ENCODE peak calls at places on chromosomes 3 and 15, in seven cellular contexts. D is A549, H is fibroblast of lung, M is IMR-90, F is cardiac fibroblast, P is foreskin fibroblast, J is skeletal muscle cell. L is an unnamed sample.
A peak's percentile ranks its signal among the peaks of the same experiment; 100 is the strongest.

GRCh38 chr3:194261581-194262063 is 89.5 kb downstream of the CPN2 start:
- DNase-seq in J (no peak), D (no peak), P (no peak), H (no peak), M (no peak), F (no peak), L (no peak)

GRCh38 chr3:130473416-130473815 is 43.6 kb upstream of the COL6A6 start:
- DNase-seq in P (peak; percentile 6), M (no peak), J (no peak), D (no peak), F (no peak), H (no peak), L (peak; percentile 23)

GRCh38 chr3:101779808-101780366 is 876 bp downstream of the NXPE3 start:
- DNase-seq in J (no peak), D (no peak), M (no peak), H (peak; percentile 11), F (peak; percentile 7), P (peak; percentile 25), L (no peak)

GRCh38 chr15:89751748-89752147 is 699 bp upstream of the MESP1 start:
- DNase-seq in P (no peak), M (no peak), F (no peak), J (no peak), D (no peak), H (no peak), L (no peak)

GRCh38 chr3:195238626-195239118 is 32.3 kb downstream of the XXYLT1 start:
- DNase-seq in M (peak; percentile 50), J (peak; percentile 66), P (peak; percentile 77), F (peak; percentile 46), D (no peak), H (peak; percentile 69), L (no peak)

GRCh38 chr3:126008219-126008618 is 39.2 kb downstream of the ROPN1B start:
- DNase-seq in M (no peak), H (no peak), J (no peak), F (no peak), P (no peak), D (no peak), L (no peak)

GRCh38 chr3:40800343-40800742 is 275.6 kb downstream of the ZNF621 start:
- DNase-seq in P (peak; percentile 10), J (peak; percentile 87), F (peak; percentile 97), H (peak; percentile 56), M (peak; percentile 15), D (peak; percentile 9), L (peak; percentile 99)

GRCh38 chr15:93028632-93029612 is 60.1 kb downstream of the RGMA start:
- DNase-seq in H (peak; percentile 98), P (peak; percentile 94), D (no peak), M (peak; percentile 91), J (peak; percentile 81), F (peak; percentile 98), L (peak; percentile 32)

GRCh38 chr15:84023636-84024035 is 211.9 kb upstream of the GOLGA6L4 start:
- DNase-seq in H (peak; percentile 63), M (peak; percentile 45), F (peak; percentile 64), D (peak; percentile 29), J (no peak), P (peak; percentile 37), L (no peak)

GRCh38 chr3:184633185-184633584 is 71.6 kb downstream of the EPHB3 start:
- DNase-seq in H (no peak), P (no peak), M (no peak), J (no peak), F (no peak), D (no peak), L (no peak)

GRCh38 chr3:149179225-149179624 is 42.4 kb downstream of the CP start:
- DNase-seq in P (peak; percentile 78), J (peak; percentile 15), F (peak; percentile 84), H (peak; percentile 48), M (peak; percentile 78), D (no peak), L (peak; percentile 33)

GRCh38 chr3:133663569-133664313 is 2.0 kb upstream of the TOPBP1 start:
- DNase-seq in M (peak; percentile 55), P (peak; percentile 56), D (peak; percentile 61), J (peak; percentile 10), H (peak; percentile 56), F (peak; percentile 70), L (no peak)

GRCh38 chr3:69474186-69474585 is 88.3 kb upstream of the FRMD4B start:
- DNase-seq in F (no peak), J (no peak), P (no peak), D (no peak), H (no peak), M (no peak), L (no peak)

GRCh38 chr3:127422663-127423375 is 135.0 kb upstream of the PRR20G start:
- DNase-seq in P (no peak), M (no peak), D (no peak), H (no peak), J (no peak), F (no peak), L (no peak)

GRCh38 chr3:141368062-141368924 is at the start of gene ZBTB38:
- DNase-seq in H (peak; percentile 96), J (peak; percentile 96), D (peak; percentile 95), F (peak; percentile 99), P (peak; percentile 98), M (peak; percentile 97), L (peak; percentile 69)

GRCh38 chr3:138051946-138052802 is 42.2 kb downstream of the CLDN18 start:
- DNase-seq in F (peak; percentile 71), D (peak; percentile 7), J (no peak), P (peak; percentile 84), H (peak; percentile 60), M (peak; percentile 62), L (no peak)

GRCh38 chr15:40511472-40512133 is 40.8 kb downstream of the CHST14 start:
- DNase-seq in D (peak; percentile 53), P (peak; percentile 76), J (no peak), H (peak; percentile 50), F (peak; percentile 38), M (no peak), L (no peak)

GRCh38 chr15:40510201-40510600 is 39.4 kb downstream of the CHST14 start:
- DNase-seq in M (no peak), F (no peak), H (no peak), D (no peak), J (no peak), P (no peak), L (no peak)

GRCh38 chr15:40511093-40511471 is 40.3 kb downstream of the CHST14 start:
- DNase-seq in M (no peak), J (no peak), D (no peak), F (no peak), P (no peak), H (no peak), L (no peak)

GRCh38 chr15:40508216-40508615 is 37.4 kb downstream of the CHST14 start:
- DNase-seq in F (no peak), H (no peak), J (no peak), D (no peak), M (no peak), P (no peak), L (no peak)

GRCh38 chr15:40506964-40507571 is 36.3 kb downstream of the CHST14 start:
- DNase-seq in M (peak; percentile 64), J (peak; percentile 28), H (peak; percentile 72), P (peak; percentile 89), D (peak; percentile 79), F (peak; percentile 72), L (no peak)
- H3K4me3 ChIP-seq in M (peak overlapping the region; percentile 26), J (peak overlapping the region; percentile 33), H (no peak overlapping the region), P (peak overlapping the region; percentile 20), D (peak overlapping the region; percentile 14), F (peak overlapping the region; percentile 28), L (peak overlapping the region; percentile 4)

DNA sequence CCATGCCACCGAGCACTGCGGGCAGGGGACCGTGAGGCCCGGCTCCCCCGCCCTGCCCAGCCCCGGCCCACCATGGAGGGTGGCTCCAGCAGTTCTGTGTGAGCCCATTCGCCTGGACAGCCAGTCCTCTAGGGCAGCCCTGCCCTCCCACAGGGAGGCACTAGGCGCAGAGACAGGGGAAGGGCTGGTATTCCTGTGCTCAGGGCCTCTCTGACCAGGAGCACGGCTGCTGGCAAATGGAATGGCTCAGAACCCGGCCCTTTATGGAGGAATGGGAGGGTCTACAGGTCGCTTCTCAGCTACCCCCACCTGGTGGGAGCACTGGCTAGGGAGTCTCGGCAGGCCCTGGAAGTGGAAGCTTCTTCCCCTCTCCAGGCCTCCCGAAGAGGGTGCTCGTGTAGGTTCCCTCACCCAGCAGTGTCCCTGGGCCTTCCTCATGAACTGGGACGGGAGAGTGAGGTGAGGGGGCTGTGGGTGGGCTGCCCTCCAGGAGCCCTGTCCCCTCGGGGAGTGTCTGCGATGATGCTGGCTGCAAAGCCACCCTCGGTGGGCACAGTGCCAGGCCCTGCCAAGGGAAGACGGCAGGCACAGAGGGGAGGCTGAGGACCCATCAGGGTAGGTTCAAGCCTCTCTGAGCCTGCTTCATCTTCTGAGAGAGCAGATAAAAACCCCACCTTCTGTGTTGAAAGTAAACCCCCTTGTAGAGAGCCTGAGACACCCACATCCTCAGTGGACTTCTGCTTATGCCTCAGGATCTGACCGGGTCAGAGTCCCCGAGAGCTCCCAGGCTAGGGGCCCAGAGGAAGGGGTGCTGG is 1.5 kb downstream of the MELTF start:
- DNase-seq in H (no peak), P (no peak), J (no peak), D (no peak), F (no peak), M (no peak), L (no peak)
- H3K4me3 ChIP-seq in H (no peak overlapping the region), P (no peak overlapping the region), J (no peak overlapping the region), D (peak overlapping the region; percentile 100), F (peak overlapping the region; percentile 64), M (no peak overlapping the region), L (no peak overlapping the region)

DNA sequence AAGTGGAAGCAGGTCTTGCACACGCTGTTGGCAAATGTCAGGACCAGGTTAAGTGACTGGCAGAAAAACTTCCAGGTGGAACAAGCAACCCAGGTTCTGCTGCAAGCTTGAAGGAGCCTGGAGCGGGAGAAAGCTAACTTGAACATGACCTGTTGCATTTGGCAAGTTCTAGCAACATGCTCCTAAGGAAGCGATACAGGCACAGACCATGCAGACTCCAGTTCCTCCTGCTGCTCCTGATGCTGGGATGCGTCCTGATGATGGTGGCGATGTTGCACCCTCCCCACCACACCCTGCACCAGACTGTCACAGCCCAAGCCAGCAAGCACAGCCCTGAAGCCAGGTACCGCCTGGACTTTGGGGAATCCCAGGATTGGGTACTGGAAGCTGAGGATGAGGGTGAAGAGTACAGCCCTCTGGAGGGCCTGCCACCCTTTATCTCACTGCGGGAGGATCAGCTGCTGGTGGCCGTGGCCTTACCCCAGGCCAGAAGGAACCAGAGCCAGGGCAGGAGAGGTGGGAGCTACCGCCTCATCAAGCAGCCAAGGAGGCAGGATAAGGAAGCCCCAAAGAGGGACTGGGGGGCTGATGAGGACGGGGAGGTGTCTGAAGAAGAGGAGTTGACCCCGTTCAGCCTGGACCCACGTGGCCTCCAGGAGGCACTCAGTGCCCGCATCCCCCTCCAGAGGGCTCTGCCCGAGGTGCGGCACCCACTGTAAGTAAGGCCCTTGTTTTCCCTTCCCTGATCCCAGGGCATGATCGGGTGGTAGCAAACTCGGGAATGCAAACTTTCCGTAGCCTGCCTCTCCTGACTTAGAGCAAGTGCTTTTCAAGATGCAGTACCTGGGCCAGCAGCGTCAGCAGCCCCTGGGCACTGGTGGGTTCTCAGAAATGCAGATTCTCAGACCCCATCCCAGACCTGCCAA is 759 bp downstream of the GALNT15 start:
- DNase-seq in P (no peak), H (no peak), M (no peak), J (no peak), F (no peak), D (no peak), L (no peak)
- H3K4me3 ChIP-seq in P (peak overlapping the region; percentile 38), H (no peak overlapping the region), M (peak overlapping the region; percentile 76), J (peak overlapping the region; percentile 40), F (peak overlapping the region; percentile 27), D (no peak overlapping the region), L (no peak overlapping the region)

DNA sequence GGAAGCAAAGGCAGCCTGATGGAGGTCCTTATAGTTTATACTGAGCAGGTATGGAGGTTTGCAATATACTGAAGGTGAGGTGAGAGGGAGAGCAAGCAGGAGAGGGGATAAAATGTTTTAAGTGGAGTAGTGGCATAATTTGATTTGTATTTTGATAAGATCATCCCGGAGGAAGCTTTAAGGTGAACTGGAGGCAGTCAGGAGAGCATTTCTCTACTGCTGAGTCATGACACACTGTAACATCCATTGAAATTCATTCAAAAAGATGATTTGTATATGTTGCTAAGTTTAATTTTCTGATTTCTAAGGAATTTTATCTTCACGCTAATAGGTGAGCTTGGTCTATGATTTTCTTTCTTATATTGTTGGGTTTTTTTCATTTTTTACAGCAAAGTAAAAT is 81.4 kb downstream of the SERPINI1 start:
- DNase-seq in D (no peak), H (no peak), J (no peak), F (no peak), P (no peak), M (no peak), L (no peak)
- H3K4me3 ChIP-seq in D (no peak overlapping the region), H (no peak overlapping the region), J (no peak overlapping the region), F (no peak overlapping the region), P (no peak overlapping the region), M (no peak overlapping the region), L (no peak overlapping the region)